ENCODE peak calls at places on chromosomes 7 and 10, in five cellular contexts. H, F, Y, I and P are unnamed samples. For H3K4me1, the result is how much of the 10 kb centered on the place peaks cover.

GRCh38 chr10:51178634-51179033 is 104.3 kb downstream of the PRKG1 start:
- DNase-seq in H (no peak), F (no peak), Y (no peak), I (no peak), P (no peak)

GRCh38 chr10:103449208-103450144 is 2.7 kb downstream of the CALHM2 start:
- DNase-seq in H (no peak), F (no peak), Y (no peak), I (no peak), P (no peak)

GRCh38 chr7:70392282-70392681 is 739.7 kb upstream of the GALNT17 start:
- DNase-seq in H (no peak), F (no peak), Y (no peak), I (no peak), P (no peak)

GRCh38 chr10:30434273-30435067 is 486 bp downstream of the MAP3K8 start:
- DNase-seq in H (peak), F (peak), Y (peak), I (peak), P (peak)

GRCh38 chr7:14899065-14899464 is 3.5 kb downstream of the DGKB start:
- DNase-seq in H (no peak), F (no peak), Y (no peak), I (peak), P (no peak)

GRCh38 chr7:34275629-34276028 is 370.3 kb downstream of the BMPER start:
- DNase-seq in H (no peak), F (no peak), Y (no peak), I (no peak), P (no peak)

GRCh38 chr7:1925349-1925748 is 255.3 kb downstream of the ELFN1 start:
- DNase-seq in H (no peak), F (no peak), Y (no peak), I (no peak), P (no peak)

GRCh38 chr10:43874984-43875383 is 226.3 kb upstream of the ZNF32 start:
- DNase-seq in H (no peak), F (no peak), Y (no peak), I (no peak), P (no peak)

GRCh38 chr10:70480254-70480861 is 1.8 kb downstream of the PALD1 start:
- DNase-seq in H (no peak), F (no peak), Y (peak), I (no peak), P (no peak)

DNA sequence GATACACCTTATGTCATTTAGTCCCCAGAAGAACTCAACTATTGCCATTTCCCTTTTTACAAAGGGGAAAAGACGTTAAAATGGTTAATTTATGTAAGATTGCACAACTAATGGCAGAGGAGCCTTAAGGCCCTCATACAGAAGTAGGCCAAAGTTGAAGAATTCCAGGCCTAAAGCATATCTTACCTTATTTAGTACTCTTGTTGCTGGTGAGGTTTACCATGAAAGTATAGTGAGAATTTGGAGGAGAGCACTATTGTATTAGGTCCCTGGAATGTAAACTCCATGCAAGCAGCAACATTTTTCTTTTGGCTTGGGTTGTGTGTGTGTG is 727 bp upstream of the CRPPA start:
- DNase-seq in H (peak), F (no peak), Y (no peak), I (no peak), P (no peak)
- H3K27ac ChIP-seq in H (peak), F (peak), Y (peak), I (peak), P (peak)

DNA sequence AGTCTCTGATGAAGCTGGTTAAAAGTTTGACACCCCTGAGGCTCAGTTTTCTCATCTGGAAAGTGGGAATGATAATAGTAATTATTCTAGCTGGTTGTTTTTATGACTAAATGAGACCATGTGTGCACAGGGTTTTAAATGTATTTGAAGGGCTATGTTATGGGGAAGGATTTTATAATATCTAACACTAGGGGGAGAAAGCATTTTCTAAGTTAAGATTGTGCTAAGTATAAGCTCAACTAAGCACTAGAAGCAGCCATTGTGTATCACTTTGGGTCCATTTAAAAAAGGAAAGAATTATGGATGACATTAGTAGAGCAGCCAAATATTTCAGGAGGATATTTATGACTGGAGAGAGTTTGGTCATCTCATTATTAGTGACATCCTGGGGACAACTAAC is 49.5 kb upstream of the CREB5 start:
- DNase-seq in H (no peak), F (no peak), Y (no peak), I (no peak), P (no peak)
- TF ChIP-seq CTCF in H (no peak), F (no peak), Y (no peak), I (no peak), P (no peak)

DNA sequence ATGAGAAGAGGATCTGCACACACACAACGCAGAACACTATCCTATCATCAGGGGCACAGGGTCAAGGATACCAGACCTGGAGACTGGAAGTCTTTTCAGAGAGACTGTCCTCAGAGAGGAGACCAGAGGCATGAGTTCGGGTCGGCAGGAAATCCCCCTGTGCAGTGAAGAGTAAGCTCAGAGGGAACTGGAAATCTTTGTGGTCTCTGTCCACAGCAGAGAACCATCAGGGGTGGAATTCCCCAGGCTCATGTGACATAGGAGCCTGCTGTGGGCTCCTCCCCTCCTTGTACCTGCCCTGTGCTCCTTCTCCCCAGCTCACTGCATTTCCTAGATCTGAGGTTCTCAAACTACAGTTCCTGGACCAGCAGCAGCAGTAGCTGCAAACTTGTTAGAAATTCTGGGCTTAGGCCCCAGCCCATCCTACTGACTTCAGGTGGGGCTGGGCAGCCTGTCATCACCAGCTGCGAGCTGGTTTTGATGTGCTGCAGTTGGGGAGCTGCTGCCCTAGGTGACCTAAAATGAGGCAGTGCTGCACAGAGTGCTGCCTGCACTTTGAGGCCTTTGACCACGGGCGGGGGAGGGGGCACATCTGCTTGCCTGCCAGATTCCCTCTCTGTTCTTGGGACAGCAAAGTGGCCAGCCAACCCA is 2.4 kb downstream of the ZMIZ2 start:
- DNase-seq in H (peak), F (no peak), Y (no peak), I (no peak), P (peak)
- H3K4me1 ChIP-seq in H (under half), F (under half), Y (under half), I (under half), P (under half)

GRCh38 chr7:116234517-116235200 is 24.3 kb downstream of the TES start:
- DNase-seq in H (no peak), F (no peak), Y (no peak), I (no peak), P (no peak)

GRCh38 chr7:116232920-116233319 is 22.6 kb downstream of the TES start:
- DNase-seq in H (no peak), F (no peak), Y (no peak), I (no peak), P (no peak)

GRCh38 chr7:116235380-116235779 is 25.0 kb downstream of the TES start:
- DNase-seq in H (no peak), F (no peak), Y (no peak), I (no peak), P (no peak)

GRCh38 chr7:116239019-116239418 is 28.7 kb downstream of the TES start:
- DNase-seq in H (no peak), F (no peak), Y (no peak), I (no peak), P (no peak)

GRCh38 chr7:116236020-116236630 is 25.8 kb downstream of the TES start:
- DNase-seq in H (peak), F (no peak), Y (peak), I (peak), P (peak)
- H3K27ac ChIP-seq in H (no peak), F (no peak), Y (no peak), I (peak), P (peak)

GRCh38 chr7:97801108-97801507 is 69.2 kb downstream of the TAC1 start:
- DNase-seq in H (no peak), F (no peak), Y (no peak), I (no peak), P (no peak)
- TF ChIP-seq CTCF in H (no peak), F (no peak), Y (no peak), I (no peak), P (no peak)